ENCODE peak calls at places on chromosomes 13 and 19, in six cellular contexts. One of them, this sample, is unnamed.

GRCh38 chr19:40907968-40908735 is 26.1 kb upstream of the CYP2A7 start:
- DNase-seq in HuH-7: no peak
- DNase-seq in activated T-helper 2 cell treated with anti-CD3 and anti-CD28 coated beads, Interferon-gamma antibody, Interleukin-2, Interleukin-4, amounts not matched to agents 10 μg/mL and 5 μg/mL and 100 μg/mL, durations not matched to agents 14 hours and 24 hours and 36 hours: no peak
- DNase-seq in left ventricle myocardium inferior: no peak
- DNase-seq in activated CD4-positive, alpha-beta memory T cell treated with anti-CD3 and anti-CD28 coated beads for 36 hours: peak; percentile 79
- DNase-seq in upper lobe of right lung: peak; percentile 78
- DNase-seq in this sample: peak; percentile 69

GRCh38 chr19:55173717-55174409 is 6.2 kb downstream of the SYT5 start:
- DNase-seq in activated CD4-positive, alpha-beta memory T cell treated with anti-CD3 and anti-CD28 coated beads for 36 hours: peak; percentile 69
- DNase-seq in left ventricle myocardium inferior: peak; percentile 63
- DNase-seq in activated T-helper 2 cell treated with anti-CD3 and anti-CD28 coated beads, Interferon-gamma antibody, Interleukin-2, Interleukin-4, amounts not matched to agents 10 μg/mL and 5 μg/mL and 100 μg/mL, durations not matched to agents 14 hours and 24 hours and 36 hours: peak; percentile 40
- DNase-seq in HuH-7: peak; percentile 73
- DNase-seq in upper lobe of right lung: peak; percentile 74
- DNase-seq in this sample: peak; percentile 55

GRCh38 chr19:49930483-49931011 is 1.2 kb upstream of the NUP62 start:
- DNase-seq in HuH-7: no peak
- DNase-seq in activated CD4-positive, alpha-beta memory T cell treated with anti-CD3 and anti-CD28 coated beads for 36 hours: peak; percentile 33
- DNase-seq in upper lobe of right lung: no peak
- DNase-seq in left ventricle myocardium inferior: peak; percentile 34
- DNase-seq in activated T-helper 2 cell treated with anti-CD3 and anti-CD28 coated beads, Interferon-gamma antibody, Interleukin-2, Interleukin-4, amounts not matched to agents 10 μg/mL and 5 μg/mL and 100 μg/mL, durations not matched to agents 14 hours and 24 hours and 36 hours: no peak
- DNase-seq in this sample: peak; percentile 23

GRCh38 chr13:83332751-83333150 is 549.5 kb downstream of the SLITRK1 start:
- DNase-seq in upper lobe of right lung: no peak
- DNase-seq in activated T-helper 2 cell treated with anti-CD3 and anti-CD28 coated beads, Interferon-gamma antibody, Interleukin-2, Interleukin-4, amounts not matched to agents 10 μg/mL and 5 μg/mL and 100 μg/mL, durations not matched to agents 14 hours and 24 hours and 36 hours: no peak
- DNase-seq in HuH-7: no peak
- DNase-seq in left ventricle myocardium inferior: no peak
- DNase-seq in activated CD4-positive, alpha-beta memory T cell treated with anti-CD3 and anti-CD28 coated beads for 36 hours: no peak
- DNase-seq in this sample: no peak

GRCh38 chr13:45331981-45332830 is 8.8 kb downstream of the TPT1 start:
- DNase-seq in HuH-7: no peak
- DNase-seq in activated T-helper 2 cell treated with anti-CD3 and anti-CD28 coated beads, Interferon-gamma antibody, Interleukin-2, Interleukin-4, amounts not matched to agents 10 μg/mL and 5 μg/mL and 100 μg/mL, durations not matched to agents 14 hours and 24 hours and 36 hours: no peak
- DNase-seq in left ventricle myocardium inferior: no peak
- DNase-seq in upper lobe of right lung: no peak
- DNase-seq in activated CD4-positive, alpha-beta memory T cell treated with anti-CD3 and anti-CD28 coated beads for 36 hours: no peak
- DNase-seq in this sample: no peak

GRCh38 chr13:114164027-114164426 is 15.0 kb upstream of the CFAP97D2 start:
- DNase-seq in activated CD4-positive, alpha-beta memory T cell treated with anti-CD3 and anti-CD28 coated beads for 36 hours: no peak
- DNase-seq in upper lobe of right lung: no peak
- DNase-seq in activated T-helper 2 cell treated with anti-CD3 and anti-CD28 coated beads, Interferon-gamma antibody, Interleukin-2, Interleukin-4, amounts not matched to agents 10 μg/mL and 5 μg/mL and 100 μg/mL, durations not matched to agents 14 hours and 24 hours and 36 hours: no peak
- DNase-seq in HuH-7: no peak
- DNase-seq in left ventricle myocardium inferior: no peak
- DNase-seq in this sample: no peak

GRCh38 chr13:113938246-113938645 is 35.6 kb downstream of the C13orf46 start:
- DNase-seq in left ventricle myocardium inferior: no peak
- DNase-seq in activated CD4-positive, alpha-beta memory T cell treated with anti-CD3 and anti-CD28 coated beads for 36 hours: no peak
- DNase-seq in activated T-helper 2 cell treated with anti-CD3 and anti-CD28 coated beads, Interferon-gamma antibody, Interleukin-2, Interleukin-4, amounts not matched to agents 10 μg/mL and 5 μg/mL and 100 μg/mL, durations not matched to agents 14 hours and 24 hours and 36 hours: no peak
- DNase-seq in upper lobe of right lung: no peak
- DNase-seq in HuH-7: no peak
- DNase-seq in this sample: no peak

GRCh38 chr13:72953391-72953960 is 105.3 kb upstream of the KLF5 start:
- DNase-seq in HuH-7: no peak
- DNase-seq in upper lobe of right lung: peak; percentile 80
- DNase-seq in left ventricle myocardium inferior: no peak
- DNase-seq in activated T-helper 2 cell treated with anti-CD3 and anti-CD28 coated beads, Interferon-gamma antibody, Interleukin-2, Interleukin-4, amounts not matched to agents 10 μg/mL and 5 μg/mL and 100 μg/mL, durations not matched to agents 14 hours and 24 hours and 36 hours: no peak
- DNase-seq in activated CD4-positive, alpha-beta memory T cell treated with anti-CD3 and anti-CD28 coated beads for 36 hours: no peak
- DNase-seq in this sample: no peak

GRCh38 chr13:106468948-106469590 is 66.4 kb downstream of the EFNB2 start:
- DNase-seq in left ventricle myocardium inferior: no peak
- DNase-seq in activated T-helper 2 cell treated with anti-CD3 and anti-CD28 coated beads, Interferon-gamma antibody, Interleukin-2, Interleukin-4, amounts not matched to agents 10 μg/mL and 5 μg/mL and 100 μg/mL, durations not matched to agents 14 hours and 24 hours and 36 hours: no peak
- DNase-seq in HuH-7: no peak
- DNase-seq in activated CD4-positive, alpha-beta memory T cell treated with anti-CD3 and anti-CD28 coated beads for 36 hours: no peak
- DNase-seq in upper lobe of right lung: no peak
- DNase-seq in this sample: no peak

GRCh38 chr13:29160862-29161261 is 340.7 kb downstream of the MTUS2 start:
- DNase-seq in activated CD4-positive, alpha-beta memory T cell treated with anti-CD3 and anti-CD28 coated beads for 36 hours: no peak
- DNase-seq in HuH-7: no peak
- DNase-seq in left ventricle myocardium inferior: no peak
- DNase-seq in activated T-helper 2 cell treated with anti-CD3 and anti-CD28 coated beads, Interferon-gamma antibody, Interleukin-2, Interleukin-4, amounts not matched to agents 10 μg/mL and 5 μg/mL and 100 μg/mL, durations not matched to agents 14 hours and 24 hours and 36 hours: no peak
- DNase-seq in upper lobe of right lung: no peak
- DNase-seq in this sample: no peak

GRCh38 chr13:97018029-97018819 is 23.9 kb upstream of the OXGR1 start:
- DNase-seq in activated CD4-positive, alpha-beta memory T cell treated with anti-CD3 and anti-CD28 coated beads for 36 hours: peak; percentile 35
- DNase-seq in activated T-helper 2 cell treated with anti-CD3 and anti-CD28 coated beads, Interferon-gamma antibody, Interleukin-2, Interleukin-4, amounts not matched to agents 10 μg/mL and 5 μg/mL and 100 μg/mL, durations not matched to agents 14 hours and 24 hours and 36 hours: no peak
- DNase-seq in upper lobe of right lung: no peak
- DNase-seq in left ventricle myocardium inferior: no peak
- DNase-seq in HuH-7: no peak
- DNase-seq in this sample: peak; percentile 47

GRCh38 chr19:808176-808741 is 11.0 kb downstream of the PTBP1 start:
- DNase-seq in activated CD4-positive, alpha-beta memory T cell treated with anti-CD3 and anti-CD28 coated beads for 36 hours: no peak
- DNase-seq in upper lobe of right lung: peak; percentile 60
- DNase-seq in HuH-7: no peak
- DNase-seq in left ventricle myocardium inferior: no peak
- DNase-seq in activated T-helper 2 cell treated with anti-CD3 and anti-CD28 coated beads, Interferon-gamma antibody, Interleukin-2, Interleukin-4, amounts not matched to agents 10 μg/mL and 5 μg/mL and 100 μg/mL, durations not matched to agents 14 hours and 24 hours and 36 hours: no peak
- DNase-seq in this sample: no peak

GRCh38 chr13:98910501-98910951 is 67.3 kb downstream of the DOCK9 start:
- DNase-seq in activated CD4-positive, alpha-beta memory T cell treated with anti-CD3 and anti-CD28 coated beads for 36 hours: peak; percentile 64
- DNase-seq in left ventricle myocardium inferior: no peak
- DNase-seq in HuH-7: no peak
- DNase-seq in upper lobe of right lung: no peak
- DNase-seq in activated T-helper 2 cell treated with anti-CD3 and anti-CD28 coated beads, Interferon-gamma antibody, Interleukin-2, Interleukin-4, amounts not matched to agents 10 μg/mL and 5 μg/mL and 100 μg/mL, durations not matched to agents 14 hours and 24 hours and 36 hours: peak; percentile 36
- DNase-seq in this sample: peak; percentile 62

GRCh38 chr13:111283457-111283856 is 37.0 kb upstream of the TEX29 start:
- DNase-seq in upper lobe of right lung: no peak
- DNase-seq in activated CD4-positive, alpha-beta memory T cell treated with anti-CD3 and anti-CD28 coated beads for 36 hours: no peak
- DNase-seq in HuH-7: no peak
- DNase-seq in activated T-helper 2 cell treated with anti-CD3 and anti-CD28 coated beads, Interferon-gamma antibody, Interleukin-2, Interleukin-4, amounts not matched to agents 10 μg/mL and 5 μg/mL and 100 μg/mL, durations not matched to agents 14 hours and 24 hours and 36 hours: no peak
- DNase-seq in left ventricle myocardium inferior: no peak
- DNase-seq in this sample: no peak

GRCh38 chr19:35068941-35069634 is 27.6 kb downstream of the HPN start:
- DNase-seq in left ventricle myocardium inferior: no peak
- DNase-seq in HuH-7: no peak
- DNase-seq in upper lobe of right lung: no peak
- DNase-seq in activated CD4-positive, alpha-beta memory T cell treated with anti-CD3 and anti-CD28 coated beads for 36 hours: no peak
- DNase-seq in activated T-helper 2 cell treated with anti-CD3 and anti-CD28 coated beads, Interferon-gamma antibody, Interleukin-2, Interleukin-4, amounts not matched to agents 10 μg/mL and 5 μg/mL and 100 μg/mL, durations not matched to agents 14 hours and 24 hours and 36 hours: no peak
- DNase-seq in this sample: no peak

GRCh38 chr13:23440821-23441608 is 7.5 kb upstream of the SACS start:
- DNase-seq in activated CD4-positive, alpha-beta memory T cell treated with anti-CD3 and anti-CD28 coated beads for 36 hours: no peak
- DNase-seq in HuH-7: no peak
- DNase-seq in activated T-helper 2 cell treated with anti-CD3 and anti-CD28 coated beads, Interferon-gamma antibody, Interleukin-2, Interleukin-4, amounts not matched to agents 10 μg/mL and 5 μg/mL and 100 μg/mL, durations not matched to agents 14 hours and 24 hours and 36 hours: no peak
- DNase-seq in left ventricle myocardium inferior: peak; percentile 30
- DNase-seq in upper lobe of right lung: no peak
- DNase-seq in this sample: no peak

GRCh38 chr19:52492201-52492960 is 35.1 kb upstream of the ZNF808 start:
- DNase-seq in HuH-7: no peak
- DNase-seq in upper lobe of right lung: no peak
- DNase-seq in left ventricle myocardium inferior: no peak
- DNase-seq in activated CD4-positive, alpha-beta memory T cell treated with anti-CD3 and anti-CD28 coated beads for 36 hours: peak; percentile 32
- DNase-seq in activated T-helper 2 cell treated with anti-CD3 and anti-CD28 coated beads, Interferon-gamma antibody, Interleukin-2, Interleukin-4, amounts not matched to agents 10 μg/mL and 5 μg/mL and 100 μg/mL, durations not matched to agents 14 hours and 24 hours and 36 hours: no peak
- DNase-seq in this sample: peak; percentile 43

GRCh38 chr19:46373573-46374359 is 26.9 kb downstream of the PPP5C start:
- DNase-seq in activated CD4-positive, alpha-beta memory T cell treated with anti-CD3 and anti-CD28 coated beads for 36 hours: no peak
- DNase-seq in activated T-helper 2 cell treated with anti-CD3 and anti-CD28 coated beads, Interferon-gamma antibody, Interleukin-2, Interleukin-4, amounts not matched to agents 10 μg/mL and 5 μg/mL and 100 μg/mL, durations not matched to agents 14 hours and 24 hours and 36 hours: no peak
- DNase-seq in left ventricle myocardium inferior: peak; percentile 85
- DNase-seq in HuH-7: no peak
- DNase-seq in upper lobe of right lung: peak; percentile 96
- DNase-seq in this sample: no peak

GRCh38 chr13:101354895-101355294 is 61.4 kb downstream of the NALCN start:
- DNase-seq in left ventricle myocardium inferior: no peak
- DNase-seq in activated CD4-positive, alpha-beta memory T cell treated with anti-CD3 and anti-CD28 coated beads for 36 hours: no peak
- DNase-seq in upper lobe of right lung: no peak
- DNase-seq in HuH-7: no peak
- DNase-seq in activated T-helper 2 cell treated with anti-CD3 and anti-CD28 coated beads, Interferon-gamma antibody, Interleukin-2, Interleukin-4, amounts not matched to agents 10 μg/mL and 5 μg/mL and 100 μg/mL, durations not matched to agents 14 hours and 24 hours and 36 hours: no peak
- DNase-seq in this sample: no peak

GRCh38 chr19:3536429-3537100 is 2.4 kb upstream of the TEKTIP1 start:
- DNase-seq in activated CD4-positive, alpha-beta memory T cell treated with anti-CD3 and anti-CD28 coated beads for 36 hours: no peak
- DNase-seq in upper lobe of right lung: no peak
- DNase-seq in left ventricle myocardium inferior: peak; percentile 45
- DNase-seq in HuH-7: no peak
- DNase-seq in activated T-helper 2 cell treated with anti-CD3 and anti-CD28 coated beads, Interferon-gamma antibody, Interleukin-2, Interleukin-4, amounts not matched to agents 10 μg/mL and 5 μg/mL and 100 μg/mL, durations not matched to agents 14 hours and 24 hours and 36 hours: no peak
- DNase-seq in this sample: no peak

GRCh38 chr19:13103961-13104847 is 1.5 kb upstream of the LYL1 start:
- DNase-seq in activated T-helper 2 cell treated with anti-CD3 and anti-CD28 coated beads, Interferon-gamma antibody, Interleukin-2, Interleukin-4, amounts not matched to agents 10 μg/mL and 5 μg/mL and 100 μg/mL, durations not matched to agents 14 hours and 24 hours and 36 hours: peak; percentile 62
- DNase-seq in activated CD4-positive, alpha-beta memory T cell treated with anti-CD3 and anti-CD28 coated beads for 36 hours: peak; percentile 81
- DNase-seq in upper lobe of right lung: peak; percentile 83
- DNase-seq in HuH-7: peak; percentile 66
- DNase-seq in left ventricle myocardium inferior: peak; percentile 79
- DNase-seq in this sample: peak; percentile 74

GRCh38 chr19:40596608-40597328 is 4.4 kb upstream of the LTBP4 start:
- DNase-seq in activated CD4-positive, alpha-beta memory T cell treated with anti-CD3 and anti-CD28 coated beads for 36 hours: peak; percentile 49
- DNase-seq in activated T-helper 2 cell treated with anti-CD3 and anti-CD28 coated beads, Interferon-gamma antibody, Interleukin-2, Interleukin-4, amounts not matched to agents 10 μg/mL and 5 μg/mL and 100 μg/mL, durations not matched to agents 14 hours and 24 hours and 36 hours: no peak
- DNase-seq in upper lobe of right lung: peak; percentile 86
- DNase-seq in left ventricle myocardium inferior: peak; percentile 64
- DNase-seq in HuH-7: peak; percentile 79
- DNase-seq in this sample: no peak

GRCh38 chr13:110914293-110915056 is 394 bp downstream of the ANKRD10 start:
- DNase-seq in activated CD4-positive, alpha-beta memory T cell treated with anti-CD3 and anti-CD28 coated beads for 36 hours: peak; percentile 82
- DNase-seq in left ventricle myocardium inferior: peak; percentile 90
- DNase-seq in HuH-7: peak; percentile 49
- DNase-seq in activated T-helper 2 cell treated with anti-CD3 and anti-CD28 coated beads, Interferon-gamma antibody, Interleukin-2, Interleukin-4, amounts not matched to agents 10 μg/mL and 5 μg/mL and 100 μg/mL, durations not matched to agents 14 hours and 24 hours and 36 hours: peak; percentile 71
- DNase-seq in upper lobe of right lung: peak; percentile 92
- DNase-seq in this sample: peak; percentile 85

GRCh38 chr19:30391554-30392551 is 19.7 kb downstream of the ZNF536 start:
- DNase-seq in HuH-7: no peak
- DNase-seq in left ventricle myocardium inferior: no peak
- DNase-seq in activated CD4-positive, alpha-beta memory T cell treated with anti-CD3 and anti-CD28 coated beads for 36 hours: no peak
- DNase-seq in activated T-helper 2 cell treated with anti-CD3 and anti-CD28 coated beads, Interferon-gamma antibody, Interleukin-2, Interleukin-4, amounts not matched to agents 10 μg/mL and 5 μg/mL and 100 μg/mL, durations not matched to agents 14 hours and 24 hours and 36 hours: no peak
- DNase-seq in upper lobe of right lung: no peak
- DNase-seq in this sample: no peak

GRCh38 chr13:111668451-111668850 is 348.0 kb downstream of the TEX29 start:
- DNase-seq in activated T-helper 2 cell treated with anti-CD3 and anti-CD28 coated beads, Interferon-gamma antibody, Interleukin-2, Interleukin-4, amounts not matched to agents 10 μg/mL and 5 μg/mL and 100 μg/mL, durations not matched to agents 14 hours and 24 hours and 36 hours: no peak
- DNase-seq in activated CD4-positive, alpha-beta memory T cell treated with anti-CD3 and anti-CD28 coated beads for 36 hours: no peak
- DNase-seq in upper lobe of right lung: no peak
- DNase-seq in left ventricle myocardium inferior: no peak
- DNase-seq in HuH-7: no peak
- DNase-seq in this sample: no peak

GRCh38 chr13:27728271-27728670 is 64.0 kb upstream of the GSX1 start:
- DNase-seq in upper lobe of right lung: no peak
- DNase-seq in HuH-7: no peak
- DNase-seq in activated T-helper 2 cell treated with anti-CD3 and anti-CD28 coated beads, Interferon-gamma antibody, Interleukin-2, Interleukin-4, amounts not matched to agents 10 μg/mL and 5 μg/mL and 100 μg/mL, durations not matched to agents 14 hours and 24 hours and 36 hours: no peak
- DNase-seq in activated CD4-positive, alpha-beta memory T cell treated with anti-CD3 and anti-CD28 coated beads for 36 hours: no peak
- DNase-seq in left ventricle myocardium inferior: no peak
- DNase-seq in this sample: no peak

GRCh38 chr19:14536926-14537692 is 7.7 kb downstream of the TECR start:
- DNase-seq in left ventricle myocardium inferior: peak; percentile 72
- DNase-seq in HuH-7: no peak
- DNase-seq in upper lobe of right lung: peak; percentile 92
- DNase-seq in activated T-helper 2 cell treated with anti-CD3 and anti-CD28 coated beads, Interferon-gamma antibody, Interleukin-2, Interleukin-4, amounts not matched to agents 10 μg/mL and 5 μg/mL and 100 μg/mL, durations not matched to agents 14 hours and 24 hours and 36 hours: peak; percentile 56
- DNase-seq in activated CD4-positive, alpha-beta memory T cell treated with anti-CD3 and anti-CD28 coated beads for 36 hours: peak; percentile 72
- DNase-seq in this sample: peak; percentile 75

GRCh38 chr13:35855531-35856019 is 275.6 kb downstream of the DCLK1 start:
- DNase-seq in HuH-7: no peak
- DNase-seq in activated T-helper 2 cell treated with anti-CD3 and anti-CD28 coated beads, Interferon-gamma antibody, Interleukin-2, Interleukin-4, amounts not matched to agents 10 μg/mL and 5 μg/mL and 100 μg/mL, durations not matched to agents 14 hours and 24 hours and 36 hours: no peak
- DNase-seq in upper lobe of right lung: no peak
- DNase-seq in activated CD4-positive, alpha-beta memory T cell treated with anti-CD3 and anti-CD28 coated beads for 36 hours: peak; percentile 21
- DNase-seq in left ventricle myocardium inferior: no peak
- DNase-seq in this sample: peak; percentile 38

GRCh38 chr19:37869766-37870340 is 36.5 kb downstream of the WDR87 start:
- DNase-seq in activated CD4-positive, alpha-beta memory T cell treated with anti-CD3 and anti-CD28 coated beads for 36 hours: no peak
- DNase-seq in activated T-helper 2 cell treated with anti-CD3 and anti-CD28 coated beads, Interferon-gamma antibody, Interleukin-2, Interleukin-4, amounts not matched to agents 10 μg/mL and 5 μg/mL and 100 μg/mL, durations not matched to agents 14 hours and 24 hours and 36 hours: no peak
- DNase-seq in left ventricle myocardium inferior: no peak
- DNase-seq in HuH-7: no peak
- DNase-seq in upper lobe of right lung: no peak
- DNase-seq in this sample: no peak

GRCh38 chr13:98869408-98870090 is 108.3 kb downstream of the DOCK9 start:
- DNase-seq in HuH-7: no peak
- DNase-seq in upper lobe of right lung: no peak
- DNase-seq in left ventricle myocardium inferior: peak; percentile 28
- DNase-seq in activated T-helper 2 cell treated with anti-CD3 and anti-CD28 coated beads, Interferon-gamma antibody, Interleukin-2, Interleukin-4, amounts not matched to agents 10 μg/mL and 5 μg/mL and 100 μg/mL, durations not matched to agents 14 hours and 24 hours and 36 hours: no peak
- DNase-seq in activated CD4-positive, alpha-beta memory T cell treated with anti-CD3 and anti-CD28 coated beads for 36 hours: no peak
- DNase-seq in this sample: no peak

GRCh38 chr13:92951273-92951820 is 275.3 kb upstream of the GPC6 start:
- DNase-seq in upper lobe of right lung: no peak
- DNase-seq in HuH-7: no peak
- DNase-seq in activated CD4-positive, alpha-beta memory T cell treated with anti-CD3 and anti-CD28 coated beads for 36 hours: no peak
- DNase-seq in left ventricle myocardium inferior: no peak
- DNase-seq in activated T-helper 2 cell treated with anti-CD3 and anti-CD28 coated beads, Interferon-gamma antibody, Interleukin-2, Interleukin-4, amounts not matched to agents 10 μg/mL and 5 μg/mL and 100 μg/mL, durations not matched to agents 14 hours and 24 hours and 36 hours: no peak
- DNase-seq in this sample: no peak

GRCh38 chr13:108980237-108980636 is 350.8 kb downstream of the MYO16 start:
- DNase-seq in HuH-7: no peak
- DNase-seq in left ventricle myocardium inferior: no peak
- DNase-seq in activated CD4-positive, alpha-beta memory T cell treated with anti-CD3 and anti-CD28 coated beads for 36 hours: no peak
- DNase-seq in activated T-helper 2 cell treated with anti-CD3 and anti-CD28 coated beads, Interferon-gamma antibody, Interleukin-2, Interleukin-4, amounts not matched to agents 10 μg/mL and 5 μg/mL and 100 μg/mL, durations not matched to agents 14 hours and 24 hours and 36 hours: no peak
- DNase-seq in upper lobe of right lung: no peak
- DNase-seq in this sample: no peak

GRCh38 chr13:94065741-94066140 is 413.7 kb downstream of the DCT start:
- DNase-seq in activated CD4-positive, alpha-beta memory T cell treated with anti-CD3 and anti-CD28 coated beads for 36 hours: no peak
- DNase-seq in HuH-7: no peak
- DNase-seq in upper lobe of right lung: no peak
- DNase-seq in activated T-helper 2 cell treated with anti-CD3 and anti-CD28 coated beads, Interferon-gamma antibody, Interleukin-2, Interleukin-4, amounts not matched to agents 10 μg/mL and 5 μg/mL and 100 μg/mL, durations not matched to agents 14 hours and 24 hours and 36 hours: no peak
- DNase-seq in left ventricle myocardium inferior: no peak
- DNase-seq in this sample: no peak

This sample was measured in activated CD8-positive, alpha-beta T cell treated with anti-CD3 and anti-CD28 coated beads for 36 hours.